ENCODE peak calls at places on chromosomes 12 and 14, in four cellular contexts. One of them, this sample, is unnamed.

GRCh38 chr12:123106640-123107359 is 44.1 kb downstream of the PITPNM2 start:
- DNase-seq in GM12878: no peak
- DNase-seq in HepG2: no peak
- DNase-seq in K562: peak
- DNase-seq in this sample: no peak

GRCh38 chr12:107411792-107412535 is 273.6 kb upstream of the PWP1 start:
- DNase-seq in GM12878: no peak
- DNase-seq in HepG2: no peak
- DNase-seq in K562: no peak
- DNase-seq in this sample: peak

GRCh38 chr12:39441189-39441962 is 1.5 kb downstream of the KIF21A start:
- DNase-seq in GM12878: no peak
- DNase-seq in HepG2: no peak
- DNase-seq in K562: no peak
- DNase-seq in this sample: no peak

GRCh38 chr14:96095581-96096476 is 56.7 kb downstream of the C14orf132 start:
- DNase-seq in GM12878: no peak
- DNase-seq in HepG2: peak
- DNase-seq in K562: no peak
- DNase-seq in this sample: no peak

GRCh38 chr12:132309162-132310086 is 20.0 kb downstream of the GALNT9 start:
- DNase-seq in GM12878: no peak
- DNase-seq in HepG2: no peak
- DNase-seq in K562: no peak
- DNase-seq in this sample: no peak

GRCh38 chr14:66596241-66596985 is 88.5 kb downstream of the GPHN start:
- DNase-seq in GM12878: no peak
- DNase-seq in HepG2: no peak
- DNase-seq in K562: no peak
- DNase-seq in this sample: no peak

GRCh38 chr12:56836800-56837663 is 73.9 kb downstream of the HSD17B6 start:
- DNase-seq in GM12878: no peak
- DNase-seq in HepG2: no peak
- DNase-seq in K562: no peak
- DNase-seq in this sample: no peak

GRCh38 chr14:95774265-95775160 is 60.6 kb upstream of the TCL1A start:
- DNase-seq in GM12878: peak
- DNase-seq in HepG2: peak
- DNase-seq in K562: peak
- DNase-seq in this sample: peak

GRCh38 chr14:90105756-90106155 is 44.0 kb downstream of the KCNK13 start:
- DNase-seq in GM12878: no peak
- DNase-seq in HepG2: peak
- DNase-seq in K562: no peak
- DNase-seq in this sample: no peak

GRCh38 chr14:41605550-41606248 is 977 bp upstream of the LRFN5 start:
- DNase-seq in GM12878: no peak
- DNase-seq in HepG2: no peak
- DNase-seq in K562: no peak
- DNase-seq in this sample: peak

GRCh38 chr14:50003213-50004021 is 110.5 kb downstream of the ARF6 start:
- DNase-seq in GM12878: peak
- DNase-seq in HepG2: peak
- DNase-seq in K562: peak
- DNase-seq in this sample: peak

GRCh38 chr14:75648066-75648838 is 12.4 kb downstream of the ERG28 start:
- DNase-seq in GM12878: no peak
- DNase-seq in HepG2: peak
- DNase-seq in K562: no peak
- DNase-seq in this sample: no peak

GRCh38 chr14:97978336-97978735 is 1181.2 kb downstream of the VRK1 start:
- DNase-seq in GM12878: no peak
- DNase-seq in HepG2: no peak
- DNase-seq in K562: peak
- DNase-seq in this sample: peak

GRCh38 chr14:92676448-92677086 is 71.9 kb downstream of the LGMN start:
- DNase-seq in GM12878: no peak
- DNase-seq in HepG2: no peak
- DNase-seq in K562: no peak
- DNase-seq in this sample: no peak
- TF ChIP-seq TARDBP in GM12878: no peak
- TF ChIP-seq TARDBP in HepG2: no peak
- TF ChIP-seq TARDBP in K562: no peak
- TF ChIP-seq TARDBP in this sample: no peak

GRCh38 chr12:77166711-77167110 is 101.3 kb upstream of the E2F7 start:
- DNase-seq in GM12878: no peak
- DNase-seq in HepG2: no peak
- DNase-seq in K562: no peak
- DNase-seq in this sample: no peak

GRCh38 chr12:77163068-77163810 is 97.9 kb upstream of the E2F7 start:
- DNase-seq in GM12878: no peak
- DNase-seq in HepG2: no peak
- DNase-seq in K562: no peak
- DNase-seq in this sample: no peak

GRCh38 chr12:77161944-77162343 is 96.6 kb upstream of the E2F7 start:
- DNase-seq in GM12878: no peak
- DNase-seq in HepG2: no peak
- DNase-seq in K562: no peak
- DNase-seq in this sample: no peak

GRCh38 chr12:77160931-77161330 is 95.6 kb upstream of the E2F7 start:
- DNase-seq in GM12878: no peak
- DNase-seq in HepG2: no peak
- DNase-seq in K562: no peak
- DNase-seq in this sample: no peak
- TF ChIP-seq TARDBP in GM12878: no peak
- TF ChIP-seq TARDBP in HepG2: no peak
- TF ChIP-seq TARDBP in K562: no peak
- TF ChIP-seq TARDBP in this sample: no peak

DNA sequence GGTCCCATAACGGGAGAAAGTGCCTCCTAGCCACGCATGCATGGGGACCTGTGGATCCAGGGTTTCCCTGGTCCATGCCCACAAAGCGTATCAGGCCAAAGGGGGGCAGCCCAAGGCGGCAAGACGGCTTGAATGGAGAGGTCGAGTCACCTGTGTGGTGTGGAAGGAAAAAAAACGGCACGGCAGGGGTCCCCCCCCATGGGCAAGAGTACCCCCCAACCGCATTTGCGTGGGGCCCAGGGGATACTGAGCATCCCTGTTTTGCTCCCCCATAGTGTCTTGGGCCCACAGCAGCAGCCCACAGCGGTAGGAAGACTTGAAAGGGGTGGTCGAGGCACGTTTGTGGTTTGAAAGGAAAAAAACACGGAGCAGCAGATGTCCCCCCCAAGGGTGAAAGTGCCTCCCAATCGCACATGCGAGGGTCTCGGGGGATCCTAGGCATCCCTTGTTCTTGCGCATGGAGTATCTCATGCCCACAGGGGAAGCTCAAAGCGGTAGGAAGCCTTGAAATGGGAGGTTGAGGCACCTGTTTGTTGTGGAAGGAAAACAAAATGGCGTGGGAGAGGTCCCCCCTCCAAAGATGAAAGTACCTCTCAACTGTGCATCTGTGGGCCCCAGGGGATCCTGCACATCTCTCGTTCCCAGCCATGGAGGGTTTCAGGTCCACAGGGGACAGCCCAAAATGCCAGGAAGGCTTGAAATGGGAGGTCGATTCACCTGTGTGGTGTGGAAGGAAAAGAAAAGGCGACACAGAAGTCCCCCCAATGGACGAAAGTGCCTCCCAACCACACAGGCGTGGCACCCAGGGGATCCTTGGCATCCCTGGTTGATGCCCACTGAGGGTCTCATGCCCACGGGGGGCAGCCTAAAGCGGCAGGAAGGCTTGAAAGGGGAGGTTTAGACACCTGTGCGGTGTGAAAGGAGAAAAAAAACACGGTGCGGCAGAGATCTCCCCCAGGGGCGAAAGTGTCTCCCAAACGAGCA is 577.5 kb downstream of the ALG10 start:
- DNase-seq in GM12878: no peak
- DNase-seq in HepG2: no peak
- DNase-seq in K562: no peak
- DNase-seq in this sample: peak
- TF ChIP-seq TARDBP in GM12878: no peak
- TF ChIP-seq TARDBP in HepG2: no peak
- TF ChIP-seq TARDBP in K562: no peak
- TF ChIP-seq TARDBP in this sample: no peak

DNA sequence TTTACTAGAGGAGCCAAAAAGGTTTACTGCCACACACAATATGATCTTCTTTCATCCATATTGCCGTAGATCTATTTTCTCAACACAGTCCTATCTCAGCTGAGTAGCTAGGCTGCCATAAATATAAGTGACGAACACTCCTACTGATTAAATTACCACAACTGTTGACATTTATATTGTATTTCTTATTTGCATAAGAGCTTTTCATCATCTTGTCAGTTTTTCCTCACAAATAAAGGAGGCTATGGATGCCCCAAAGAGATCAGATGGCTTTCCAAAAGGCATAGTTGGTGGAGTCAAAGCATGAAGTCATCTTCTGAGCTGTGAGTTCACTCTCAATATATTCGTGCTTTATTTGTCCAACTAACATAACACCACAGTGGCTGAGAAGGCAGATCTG is 78.6 kb downstream of the CCDC59 start:
- DNase-seq in GM12878: no peak
- DNase-seq in HepG2: no peak
- DNase-seq in K562: no peak
- DNase-seq in this sample: no peak
- TF ChIP-seq TARDBP in GM12878: no peak
- TF ChIP-seq TARDBP in HepG2: no peak
- TF ChIP-seq TARDBP in K562: no peak
- TF ChIP-seq TARDBP in this sample: no peak